ENCODE peak calls at places on chromosomes 1 and 21, in nine cellular contexts. O is fibroblast of lung, S is H9, E is neural progenitor cell, G is GM23338, W is K562, U is Karpas-422, D is PC-3, M is GM23248. Q is an unnamed sample.
A peak's percentile ranks its signal among the peaks of the same experiment; 100 is the strongest.

GRCh38 chr1:81693316-81693715 is 107.4 kb upstream of the ADGRL2 start:
- DNase-seq in O (no peak), S (no peak), E (no peak), G (no peak), W (no peak), U (no peak), D (peak; percentile 82), M (no peak), Q (no peak)

GRCh38 chr21:23968722-23969647 is 1638.3 kb downstream of the MRPL39 start:
- DNase-seq in O (peak; percentile 29), S (peak; percentile 75), E (peak; percentile 35), G (peak; percentile 84), W (peak; percentile 51), U (peak; percentile 88), D (peak; percentile 93), M (peak; percentile 0), Q (no peak)

GRCh38 chr1:248752981-248753525 is 2.5 kb downstream of the LYPD8 start:
- DNase-seq in O (no peak), S (no peak), E (no peak), G (no peak), W (no peak), U (no peak), D (no peak), M (no peak), Q (no peak)

GRCh38 chr1:89425056-89425455 is 61.2 kb downstream of the GBP6 start:
- DNase-seq in O (no peak), S (no peak), E (no peak), G (no peak), W (no peak), U (no peak), D (peak; percentile 66), M (no peak), Q (no peak)

GRCh38 chr1:147292012-147292411 is 49.5 kb downstream of the CHD1L start:
- DNase-seq in O (peak; percentile 89), S (no peak), E (no peak), G (no peak), W (no peak), U (no peak), D (peak; percentile 93), M (peak; percentile 91), Q (peak; percentile 88)

GRCh38 chr1:80171101-80171500 is 1164.6 kb upstream of the ADGRL4 start:
- DNase-seq in O (peak; percentile 38), S (no peak), E (no peak), G (no peak), W (no peak), U (no peak), D (no peak), M (no peak), Q (peak; percentile 3)

GRCh38 chr1:56489695-56490094 is 89.7 kb downstream of the PLPP3 start:
- DNase-seq in O (no peak), S (no peak), E (no peak), G (no peak), W (no peak), U (no peak), D (no peak), M (no peak), Q (no peak)

GRCh38 chr1:54168206-54168965 is 15.6 kb upstream of the CDCP2 start:
- DNase-seq in O (no peak), S (no peak), E (no peak), G (no peak), W (no peak), U (no peak), D (no peak), M (no peak), Q (no peak)

GRCh38 chr1:98054367-98054701 is 133.5 kb upstream of the DPYD start:
- DNase-seq in O (no peak), S (no peak), E (no peak), G (no peak), W (no peak), U (no peak), D (no peak), M (no peak), Q (no peak)

GRCh38 chr1:229597877-229598276 is 28.0 kb downstream of the TAF5L start:
- DNase-seq in O (peak; percentile 45), S (no peak), E (no peak), G (no peak), W (no peak), U (no peak), D (no peak), M (peak; percentile 74), Q (peak; percentile 51)

DNA sequence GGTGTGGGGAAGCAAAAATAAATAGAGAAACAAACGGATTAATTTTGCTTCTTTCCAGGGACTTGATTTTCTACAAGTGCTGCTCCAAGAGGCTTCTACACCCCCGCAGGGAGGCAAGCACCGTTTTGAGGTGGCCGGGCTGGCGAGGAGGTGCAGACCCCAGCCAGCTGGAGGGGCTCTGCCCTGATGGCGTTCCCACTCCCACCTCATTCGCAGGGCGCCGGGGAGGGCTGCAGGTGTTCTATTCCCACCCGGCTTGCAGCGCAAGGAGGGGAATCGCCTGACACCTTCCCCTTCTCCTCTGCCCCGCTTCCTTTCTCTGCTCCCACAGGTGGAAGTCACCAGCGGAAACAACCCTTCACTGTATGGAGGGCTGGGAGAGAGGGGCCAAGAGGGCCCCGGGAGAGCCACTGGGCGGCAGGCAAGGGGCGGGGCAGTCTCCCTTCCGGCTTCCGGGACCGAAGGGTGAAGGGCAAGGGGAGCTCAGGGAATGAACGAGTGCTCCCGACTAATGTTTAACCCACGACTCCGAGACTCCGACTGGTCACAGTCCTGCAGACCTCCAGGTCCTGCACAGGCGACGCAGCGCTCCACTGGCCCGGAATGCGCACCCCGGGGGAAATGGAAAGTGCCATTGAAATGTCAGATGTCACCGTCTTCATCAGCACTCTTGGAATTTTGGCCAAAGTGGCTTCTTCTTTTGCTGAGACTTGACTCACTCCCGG is 29.1 kb downstream of the TEX35 start:
- DNase-seq in O (peak; percentile 6), S (peak; percentile 72), E (peak; percentile 53), G (peak; percentile 69), W (peak; percentile 38), U (peak; percentile 83), D (peak; percentile 27), M (peak; percentile 48), Q (no peak)
- H2AFZ ChIP-seq in O (peak overlapping the region; percentile 98), S (peak overlapping the region; percentile 60), E (peak overlapping the region; percentile 96), G (peak overlapping the region; percentile 100), W (peak overlapping the region; percentile 97), U (peak overlapping the region; percentile 24), D (peak overlapping the region; percentile 95), M (peak overlapping the region; percentile 97), Q (peak overlapping the region; percentile 100)

GRCh38 chr1:945910-946565 is 13.0 kb downstream of the NOC2L start:
- DNase-seq in O (no peak), S (no peak), E (no peak), G (no peak), W (no peak), U (no peak), D (no peak), M (no peak), Q (no peak)

GRCh38 chr1:942411-942821 is 16.6 kb downstream of the NOC2L start:
- DNase-seq in O (no peak), S (no peak), E (peak; percentile 76), G (peak; percentile 70), W (peak; percentile 49), U (peak; percentile 68), D (no peak), M (peak; percentile 67), Q (no peak)

GRCh38 chr1:942864-943533 is 16.1 kb downstream of the NOC2L start:
- DNase-seq in O (peak; percentile 79), S (no peak), E (no peak), G (no peak), W (peak; percentile 50), U (peak; percentile 59), D (no peak), M (peak; percentile 47), Q (peak; percentile 55)

GRCh38 chr1:943545-944340 is 15.3 kb downstream of the NOC2L start:
- DNase-seq in O (no peak), S (no peak), E (no peak), G (no peak), W (no peak), U (no peak), D (no peak), M (no peak), Q (no peak)

GRCh38 chr1:944341-945325 is 14.4 kb downstream of the NOC2L start:
- DNase-seq in O (peak; percentile 95), S (no peak), E (no peak), G (no peak), W (no peak), U (no peak), D (no peak), M (peak; percentile 27), Q (peak; percentile 54)
- H2AFZ ChIP-seq in O (no peak overlapping the region), S (no peak overlapping the region), E (no peak overlapping the region), G (no peak overlapping the region), W (no peak overlapping the region), U (no peak overlapping the region), D (no peak overlapping the region), M (no peak overlapping the region), Q (no peak overlapping the region)

GRCh38 chr21:22795091-22795490 is 1796.9 kb downstream of the NCAM2 start:
- DNase-seq in O (no peak), S (no peak), E (no peak), G (no peak), W (no peak), U (no peak), D (no peak), M (no peak), Q (no peak)
- H2AFZ ChIP-seq in O (no peak overlapping the region), S (no peak overlapping the region), E (no peak overlapping the region), G (no peak overlapping the region), W (no peak overlapping the region), U (no peak overlapping the region), D (no peak overlapping the region), M (no peak overlapping the region), Q (no peak overlapping the region)

GRCh38 chr1:211327341-211327921 is 798 bp downstream of the TRAF5 start:
- DNase-seq in O (peak; percentile 65), S (peak; percentile 52), E (peak; percentile 66), G (peak; percentile 79), W (no peak), U (peak; percentile 56), D (peak; percentile 58), M (peak; percentile 85), Q (peak; percentile 55)
- H2AFZ ChIP-seq in O (peak overlapping the region; percentile 83), S (no peak overlapping the region), E (peak overlapping the region; percentile 98), G (peak overlapping the region; percentile 85), W (peak overlapping the region; percentile 100), U (peak overlapping the region; percentile 84), D (peak overlapping the region; percentile 80), M (peak overlapping the region; percentile 94), Q (peak overlapping the region; percentile 91)